ENCODE peak calls at places on chromosomes 4 and X, in nine cellular contexts. X is stimulated activated CD8-positive, alpha-beta memory T cell treated with anti-CD3 and anti-CD28 coated beads, Interleukin-12 subunit alpha, Interleukin-12 subunit beta, amount 100 ng/mL, for 4 hours; Q is H9; P is NCI-H2029 treated with DMSO at 0.1 percent for 48 hours; E is pons; S is NCI-H2081; K is progenitor cell of endocrine pancreas; L is activated T-cell treated with anti-CD3 and anti-CD28 coated beads for 1 hour; I is ecto neural progenitor cell. Z is an unnamed sample.

GRCh38 chr4:185165605-185166063 is 22.6 kb downstream of the SLC25A4 start:
- DNase-seq in X (no peak), Q (no peak), P (no peak), E (no peak), S (no peak), K (no peak), L (no peak), I (no peak), Z (no peak)

GRCh38 chr4:185115827-185116232 is 27.2 kb upstream of the SLC25A4 start:
- DNase-seq in X (no peak), Q (peak), P (no peak), E (no peak), S (no peak), K (peak), L (no peak), I (peak), Z (no peak)

GRCh38 chr4:55303818-55304217 is 42.2 kb upstream of the SRD5A3 start:
- DNase-seq in X (no peak), Q (no peak), P (no peak), E (no peak), S (no peak), K (no peak), L (no peak), I (no peak), Z (no peak)

GRCh38 chr4:1474126-1475090 is 68.2 kb upstream of the NKX1-1 start:
- DNase-seq in X (no peak), Q (no peak), P (no peak), E (no peak), S (no peak), K (no peak), L (no peak), I (no peak), Z (no peak)

GRCh38 chr4:1246901-1247810 is 1.8 kb downstream of the CTBP1 start:
- DNase-seq in X (no peak), Q (peak), P (no peak), E (no peak), S (no peak), K (peak), L (no peak), I (no peak), Z (no peak)

GRCh38 chrX:104662694-104663093 is 96.7 kb downstream of the IL1RAPL2 start:
- DNase-seq in X (no peak), Q (no peak), P (no peak), E (no peak), S (no peak), K (no peak), L (no peak), I (no peak), Z (no peak)

GRCh38 chr4:67104145-67104544 is 441.2 kb downstream of the CENPC start:
- DNase-seq in X (no peak), Q (no peak), P (no peak), E (no peak), S (no peak), K (no peak), L (no peak), I (no peak), Z (no peak)

GRCh38 chr4:61068745-61069144 is 131.4 kb upstream of the ADGRL3 start:
- DNase-seq in X (no peak), Q (no peak), P (no peak), E (no peak), S (no peak), K (no peak), L (no peak), I (no peak), Z (no peak)

GRCh38 chrX:68511255-68511654 is 12.4 kb downstream of the YIPF6 start:
- DNase-seq in X (no peak), Q (no peak), P (no peak), E (peak), S (peak), K (no peak), L (no peak), I (no peak), Z (no peak)

GRCh38 chr4:20532871-20533870 is 167.1 kb upstream of the PACRGL start:
- DNase-seq in X (no peak), Q (no peak), P (no peak), E (no peak), S (no peak), K (no peak), L (no peak), I (no peak), Z (no peak)

GRCh38 chr4:176270669-176271068 is 1.6 kb upstream of the ASB5 start:
- DNase-seq in X (no peak), Q (no peak), P (no peak), E (no peak), S (no peak), K (no peak), L (no peak), I (no peak), Z (no peak)

GRCh38 chr4:46388860-46389259 is 1.1 kb downstream of the GABRA2 start:
- DNase-seq in X (no peak), Q (no peak), P (no peak), E (no peak), S (no peak), K (no peak), L (no peak), I (peak), Z (no peak)

GRCh38 chr4:180098601-180099000 is 2144.6 kb upstream of the TENM3 start:
- DNase-seq in X (no peak), Q (no peak), P (no peak), E (no peak), S (no peak), K (no peak), L (no peak), I (no peak), Z (no peak)

GRCh38 chrX:85243761-85244410 is at the start of the genes SATL1 and ZNF711:
- DNase-seq in X (no peak), Q (peak), P (no peak), E (peak), S (peak), K (peak), L (no peak), I (peak), Z (no peak)

GRCh38 chrX:85611926-85612325 is 232.5 kb upstream of the POF1B start:
- DNase-seq in X (no peak), Q (no peak), P (no peak), E (peak), S (peak), K (no peak), L (no peak), I (no peak), Z (no peak)

GRCh38 chr4:145012841-145013240 is 85.2 kb downstream of the ANAPC10 start:
- DNase-seq in X (no peak), Q (no peak), P (no peak), E (peak), S (no peak), K (no peak), L (no peak), I (no peak), Z (no peak)

GRCh38 chr4:186067757-186068385 is 1.1 kb upstream of the TLR3 start:
- DNase-seq in X (no peak), Q (peak), P (peak), E (peak), S (peak), K (no peak), L (no peak), I (peak), Z (peak)

GRCh38 chr4:2767705-2768074 is 11.6 kb upstream of the TNIP2 start:
- DNase-seq in X (no peak), Q (no peak), P (no peak), E (no peak), S (no peak), K (no peak), L (no peak), I (no peak), Z (no peak)

GRCh38 chr4:113003841-113004240 is 45.6 kb upstream of the ANK2 start:
- DNase-seq in X (no peak), Q (no peak), P (no peak), E (no peak), S (no peak), K (no peak), L (no peak), I (no peak), Z (no peak)

GRCh38 chr4:6044276-6044675 is 26.0 kb upstream of the C4orf50 start:
- DNase-seq in X (no peak), Q (no peak), P (no peak), E (no peak), S (no peak), K (no peak), L (no peak), I (no peak), Z (no peak)

GRCh38 chr4:15373363-15373762 is 54.5 kb upstream of the C1QTNF7 start:
- DNase-seq in X (no peak), Q (no peak), P (no peak), E (no peak), S (no peak), K (no peak), L (no peak), I (no peak), Z (no peak)

GRCh38 chr4:26223160-26223559 is 97.7 kb upstream of the RBPJ start:
- DNase-seq in X (no peak), Q (no peak), P (no peak), E (no peak), S (no peak), K (no peak), L (no peak), I (no peak), Z (no peak)

GRCh38 chr4:129092636-129093172 is 635 bp downstream of the SCLT1 start:
- DNase-seq in X (no peak), Q (no peak), P (no peak), E (peak), S (no peak), K (no peak), L (no peak), I (no peak), Z (no peak)

GRCh38 chr4:75432683-75433082 is 81.5 kb downstream of the RCHY1 start:
- DNase-seq in X (no peak), Q (peak), P (no peak), E (no peak), S (no peak), K (no peak), L (no peak), I (no peak), Z (no peak)

GRCh38 chr4:24637173-24637572 is 52.8 kb upstream of the DHX15 start:
- DNase-seq in X (no peak), Q (no peak), P (no peak), E (no peak), S (no peak), K (no peak), L (no peak), I (no peak), Z (no peak)

GRCh38 chr4:92170340-92170739 is 133.4 kb upstream of the GRID2 start:
- DNase-seq in X (no peak), Q (no peak), P (no peak), E (no peak), S (no peak), K (no peak), L (no peak), I (no peak), Z (no peak)

GRCh38 chrX:79366888-79367749 is at the start of gene ITM2A:
- DNase-seq in X (peak), Q (peak), P (no peak), E (no peak), S (no peak), K (no peak), L (peak), I (peak), Z (no peak)

GRCh38 chr4:73816814-73817213 is 19.7 kb upstream of the CXCL6 start:
- DNase-seq in X (no peak), Q (no peak), P (no peak), E (no peak), S (no peak), K (no peak), L (no peak), I (no peak), Z (no peak)

GRCh38 chr4:7381890-7382633 is 52.7 kb downstream of the PSAPL1 start:
- DNase-seq in X (no peak), Q (no peak), P (no peak), E (no peak), S (no peak), K (no peak), L (no peak), I (no peak), Z (no peak)

GRCh38 chrX:68719181-68719903 is 71.9 kb downstream of the STARD8 start:
- DNase-seq in X (no peak), Q (no peak), P (no peak), E (no peak), S (no peak), K (no peak), L (no peak), I (no peak), Z (no peak)

GRCh38 chr4:2745981-2746806 is 9.9 kb downstream of the TNIP2 start:
- DNase-seq in X (peak), Q (no peak), P (no peak), E (no peak), S (no peak), K (no peak), L (peak), I (no peak), Z (no peak)

GRCh38 chr4:177726111-177726510 is 283.9 kb upstream of the AGA start:
- DNase-seq in X (no peak), Q (no peak), P (no peak), E (no peak), S (no peak), K (no peak), L (no peak), I (no peak), Z (no peak)

GRCh38 chrX:69070949-69071650 is 94.2 kb downstream of the PJA1 start:
- DNase-seq in X (no peak), Q (no peak), P (no peak), E (peak), S (no peak), K (no peak), L (no peak), I (no peak), Z (no peak)

GRCh38 chr4:75995727-75996126 is 5.0 kb upstream of the SDAD1 start:
- DNase-seq in X (no peak), Q (no peak), P (peak), E (peak), S (peak), K (no peak), L (no peak), I (no peak), Z (no peak)

GRCh38 chr4:54225671-54226398 is 3.3 kb upstream of the PDGFRA start:
- DNase-seq in X (no peak), Q (peak), P (no peak), E (no peak), S (no peak), K (no peak), L (no peak), I (peak), Z (no peak)

GRCh38 chrX:43375146-43375545 is 281.0 kb upstream of the MAOA start:
- DNase-seq in X (no peak), Q (no peak), P (no peak), E (no peak), S (no peak), K (no peak), L (no peak), I (no peak), Z (no peak)

GRCh38 chr4:54363037-54363436 is 133.9 kb downstream of the PDGFRA start:
- DNase-seq in X (no peak), Q (no peak), P (no peak), E (no peak), S (no peak), K (no peak), L (no peak), I (no peak), Z (peak)

GRCh38 chrX:86078650-86079049 is 31.3 kb upstream of the CHM start:
- DNase-seq in X (no peak), Q (no peak), P (no peak), E (no peak), S (no peak), K (no peak), L (no peak), I (no peak), Z (no peak)

GRCh38 chr4:87966095-87966496 is 9.4 kb upstream of the SPP1 start:
- DNase-seq in X (no peak), Q (no peak), P (no peak), E (no peak), S (no peak), K (no peak), L (no peak), I (no peak), Z (no peak)

Z was measured in LNCaP clone FGC.